ENCODE peak calls at places on chromosomes 5 and 9, in four cellular contexts. M is HCT116, Z is HepG2, L is K562. J is an unnamed sample.

GRCh38 chr9:124685217-124685616 is 85.9 kb downstream of the NR6A1 start:
- DNase-seq in M (no peak), Z (no peak), L (no peak), J (no peak)

GRCh38 chr5:50653946-50654345 is 12.5 kb upstream of the PARP8 start:
- DNase-seq in M (no peak), Z (no peak), L (no peak), J (no peak)

GRCh38 chr5:76084496-76085285 is 1.5 kb downstream of the SV2C start:
- DNase-seq in M (no peak), Z (no peak), L (peak), J (no peak)

GRCh38 chr5:178786859-178787499 is 56.5 kb upstream of the ZNF354A start:
- DNase-seq in M (no peak), Z (peak), L (no peak), J (peak)

GRCh38 chr9:87871425-87872078 is 11.1 kb upstream of the SPATA31E1 start:
- DNase-seq in M (no peak), Z (no peak), L (no peak), J (no peak)

GRCh38 chr9:75185585-75186170 is 97.4 kb downstream of the OSTF1 start:
- DNase-seq in M (peak), Z (peak), L (peak), J (peak)

GRCh38 chr5:67815455-67816391 is 399.8 kb upstream of the PIK3R1 start:
- DNase-seq in M (no peak), Z (peak), L (no peak), J (no peak)

GRCh38 chr5:173472164-173472563 is 143.9 kb upstream of the STC2 start:
- DNase-seq in M (peak), Z (peak), L (no peak), J (peak)

GRCh38 chr5:122311888-122312669 is at the start of gene SNCAIP:
- DNase-seq in M (no peak), Z (no peak), L (peak), J (no peak)

DNA sequence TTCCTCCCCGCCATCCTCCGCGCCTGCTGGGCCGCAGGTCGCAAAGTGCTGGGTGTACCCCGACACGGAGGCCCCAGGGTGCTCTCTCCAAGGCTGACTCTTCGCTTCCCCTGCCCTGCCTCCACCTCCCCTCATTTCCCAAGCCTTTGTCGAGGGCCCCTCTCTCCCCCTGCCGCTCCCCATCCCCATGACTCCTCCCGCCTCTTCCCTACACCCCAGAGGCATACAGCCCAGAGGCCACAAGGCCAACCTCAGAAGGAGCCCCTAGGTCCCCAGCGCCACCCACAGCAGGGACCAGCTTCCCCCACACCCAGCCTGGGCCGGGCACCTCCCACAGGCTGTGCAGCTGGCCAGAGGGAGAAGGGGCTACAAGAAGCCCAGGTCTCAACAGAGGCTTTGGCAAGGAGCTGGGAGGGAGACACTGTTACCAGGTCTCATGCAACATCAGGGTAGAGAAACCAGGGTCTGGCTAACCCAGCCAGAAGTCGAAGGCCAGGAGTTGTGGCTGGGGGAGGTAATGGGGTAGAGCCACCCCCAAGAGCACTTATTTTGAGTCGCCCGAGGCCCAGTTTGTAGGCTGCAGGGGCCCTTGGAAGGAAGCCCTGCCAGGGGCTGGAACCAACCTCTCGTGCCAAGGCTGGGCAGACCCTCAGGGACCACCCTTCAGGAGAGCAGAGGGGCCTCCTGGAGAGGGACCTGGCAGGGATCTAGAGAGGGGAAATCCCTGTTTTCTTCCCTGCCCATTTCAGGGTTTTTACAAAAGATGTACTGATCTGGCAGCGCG is 24.5 kb upstream of the SARDH start:
- DNase-seq in M (no peak), Z (no peak), L (no peak), J (no peak)
- TF ChIP-seq TCF7L2 in M (no peak), Z (no peak), L (no peak), J (no peak)

GRCh38 chr5:146345578-146346366 is 7.1 kb downstream of the POU4F3 start:
- DNase-seq in M (no peak), Z (no peak), L (no peak), J (no peak)
- TF ChIP-seq TCF7L2 in M (no peak), Z (no peak), L (no peak), J (no peak)

DNA sequence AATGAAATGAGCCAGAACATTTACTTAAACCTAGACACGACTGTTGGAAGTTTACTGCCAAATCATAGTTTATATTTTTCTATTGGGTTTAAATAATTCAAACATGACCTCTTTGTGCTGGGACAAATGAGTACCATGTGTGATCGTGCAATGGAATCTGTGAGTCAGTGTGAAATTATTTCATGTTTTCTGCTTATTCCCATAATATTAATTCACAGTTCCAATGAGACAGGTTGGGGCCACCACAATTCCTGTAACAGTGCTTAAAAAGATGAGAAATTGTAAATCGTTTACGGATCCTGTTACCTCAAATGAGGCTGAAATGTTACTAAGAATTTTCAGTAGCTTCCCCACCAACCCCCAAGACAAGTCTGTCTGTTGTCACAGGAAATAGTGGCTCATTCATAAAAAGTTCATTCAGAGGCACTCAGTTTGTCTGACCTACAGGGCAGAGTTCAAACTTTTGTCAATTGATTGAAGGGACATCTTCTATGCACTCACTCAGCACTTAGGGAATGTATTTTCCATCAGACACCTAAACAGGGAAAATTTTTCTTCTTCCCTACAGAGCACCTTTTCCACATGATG is 563.9 kb upstream of the ADAMTS16 start:
- DNase-seq in M (no peak), Z (no peak), L (no peak), J (no peak)
- TF ChIP-seq TCF7L2 in M (no peak), Z (no peak), L (no peak), J (no peak)

GRCh38 chr5:135999396-136000139 is 29.2 kb upstream of the TGFBI start:
- DNase-seq in M (no peak), Z (no peak), L (no peak), J (no peak)
- TF ChIP-seq TCF7L2 in M (no peak), Z (no peak), L (no peak), J (no peak)

GRCh38 chr9:131448818-131449217 is 53.9 kb upstream of the POMT1 start:
- DNase-seq in M (no peak), Z (no peak), L (no peak), J (no peak)
- TF ChIP-seq TCF7L2 in M (no peak), Z (no peak), L (no peak), J (no peak)